ENCODE peak calls at places on chromosomes 13 and 19, in nine cellular contexts. O, V, N, Q, G, R, W, E and T are unnamed samples.

GRCh38 chr13:83881917-83882625 is at the start of gene SLITRK1:
- DNase-seq in W (no peak), N (peak), Q (peak), O (peak), G (peak), R (no peak), V (no peak), E (peak), T (peak)

GRCh38 chr19:571127-571974 is 1.0 kb upstream of the BSG start:
- DNase-seq in V (peak), G (no peak), W (no peak), E (peak), O (no peak), R (peak), Q (peak), N (no peak), T (no peak)

GRCh38 chr13:21557995-21558394 is 46.0 kb downstream of the MICU2 start:
- DNase-seq in E (peak), N (no peak), O (no peak), Q (peak), V (no peak), G (no peak), R (no peak), W (no peak), T (no peak)

GRCh38 chr13:63680704-63681103 is 2265.1 kb upstream of the PCDH20 start:
- DNase-seq in Q (no peak), R (no peak), E (no peak), G (no peak), V (no peak), O (no peak), W (no peak), N (no peak), T (no peak)

GRCh38 chr19:41334793-41335192 is 18.9 kb downstream of the TGFB1 start:
- DNase-seq in R (no peak), V (no peak), O (no peak), Q (no peak), N (no peak), W (no peak), G (no peak), E (no peak), T (no peak)

GRCh38 chr13:78881746-78882145 is 222.8 kb upstream of the OBI1 start:
- DNase-seq in E (no peak), V (no peak), O (no peak), R (no peak), G (no peak), N (no peak), Q (no peak), W (no peak), T (no peak)

GRCh38 chr19:2636897-2637683 is 65.4 kb downstream of the GNG7 start:
- DNase-seq in G (peak), R (peak), V (peak), O (no peak), W (no peak), Q (peak), E (peak), N (peak), T (no peak)

GRCh38 chr19:39792999-39793546 is 14.4 kb downstream of the LEUTX start:
- DNase-seq in N (peak), O (peak), R (peak), W (peak), E (peak), V (peak), G (peak), Q (peak), T (peak)

GRCh38 chr13:113162783-113163685 is 4.6 kb downstream of the PROZ start:
- DNase-seq in E (no peak), R (no peak), G (no peak), W (no peak), Q (no peak), O (no peak), N (no peak), V (no peak), T (no peak)

GRCh38 chr19:7366701-7367420 is 18.1 kb downstream of the ARHGEF18 start:
- DNase-seq in W (no peak), O (no peak), E (peak), N (no peak), R (no peak), V (no peak), Q (peak), G (no peak), T (no peak)

GRCh38 chr13:43223206-43223605 is 199.8 kb downstream of the DNAJC15 start:
- DNase-seq in E (no peak), V (no peak), W (no peak), O (no peak), R (no peak), G (no peak), Q (no peak), N (no peak), T (no peak)

GRCh38 chr13:33184131-33184485 is 101.4 kb downstream of the STARD13 start:
- DNase-seq in E (no peak), R (no peak), N (no peak), Q (no peak), G (no peak), V (no peak), O (no peak), W (no peak), T (no peak)

GRCh38 chr13:52449323-52450011 is 967 bp downstream of the VPS36 start:
- DNase-seq in Q (no peak), N (no peak), R (no peak), G (no peak), O (no peak), W (no peak), E (peak), V (no peak), T (no peak)

GRCh38 chr19:29547361-29547960 is 21.7 kb downstream of the VSTM2B start:
- DNase-seq in R (no peak), E (no peak), G (peak), V (no peak), N (no peak), O (no peak), Q (no peak), W (no peak), T (no peak)

GRCh38 chr13:75717525-75717924 is 81.4 kb downstream of the LMO7 start:
- DNase-seq in O (no peak), V (no peak), N (no peak), W (no peak), R (no peak), Q (no peak), E (no peak), G (no peak), T (no peak)

GRCh38 chr19:28489126-28489660 is 723.8 kb downstream of the UQCRFS1 start:
- DNase-seq in W (no peak), G (no peak), N (no peak), R (no peak), Q (no peak), E (no peak), O (no peak), V (no peak), T (no peak)

GRCh38 chr13:74129500-74130144 is 4.6 kb downstream of the KLF12 start:
- DNase-seq in G (no peak), E (no peak), R (peak), N (no peak), W (no peak), V (peak), O (no peak), Q (no peak), T (no peak)

GRCh38 chr13:29520671-29521070 is 74.8 kb downstream of the SLC7A1 start:
- DNase-seq in V (no peak), Q (no peak), G (no peak), O (peak), W (no peak), R (no peak), E (no peak), N (no peak), T (peak)

GRCh38 chr19:2494447-2495129 is 18.7 kb downstream of the GADD45B start:
- DNase-seq in O (no peak), E (peak), V (peak), G (peak), R (peak), N (peak), Q (peak), W (peak), T (no peak)

GRCh38 chr13:79725841-79726240 is 244.9 kb downstream of the NDFIP2 start:
- DNase-seq in R (no peak), G (no peak), W (no peak), O (no peak), Q (no peak), N (no peak), E (no peak), V (no peak), T (no peak)

GRCh38 chr19:11530432-11530831 is 1.5 kb upstream of the ECSIT start:
- DNase-seq in Q (peak), V (no peak), N (no peak), O (no peak), W (no peak), G (peak), E (peak), R (peak), T (no peak)

GRCh38 chr19:47848871-47849473 is 10.1 kb upstream of the TPRX2 start:
- DNase-seq in V (no peak), Q (peak), O (no peak), N (no peak), W (no peak), R (peak), E (peak), G (no peak), T (no peak)

GRCh38 chr13:95745752-95746151 is 68.8 kb downstream of the DNAJC3 start:
- DNase-seq in V (no peak), Q (no peak), R (no peak), E (peak), N (no peak), G (no peak), O (no peak), W (no peak), T (no peak)
- TF ChIP-seq CTCF in V (no peak), Q (peak), R (no peak), E (no peak), N (peak), G (no peak), O (no peak), W (no peak), T (no peak)

GRCh38 chr19:51686171-51686570 is 7.0 kb upstream of the SPACA6 start:
- DNase-seq in Q (no peak), O (no peak), N (no peak), G (no peak), E (no peak), V (no peak), W (no peak), R (no peak), T (no peak)

GRCh38 chr19:51680474-51680873 is 12.7 kb upstream of the SPACA6 start:
- DNase-seq in R (no peak), V (no peak), G (no peak), W (no peak), O (no peak), Q (no peak), E (no peak), N (no peak), T (no peak)

GRCh38 chr19:51676566-51677083 is 16.5 kb upstream of the SPACA6 start:
- DNase-seq in R (no peak), G (no peak), W (no peak), O (no peak), E (no peak), Q (no peak), V (no peak), N (no peak), T (no peak)

GRCh38 chr19:51681286-51681956 is 11.7 kb upstream of the SPACA6 start:
- DNase-seq in R (no peak), Q (no peak), V (no peak), E (no peak), W (no peak), G (no peak), O (no peak), N (no peak), T (no peak)
- TF ChIP-seq CTCF in R (no peak), Q (no peak), V (no peak), E (no peak), W (no peak), G (no peak), O (no peak), N (no peak), T (no peak)

GRCh38 chr19:16441661-16442071 is 30.1 kb downstream of the EPS15L1 start:
- DNase-seq in N (peak), R (no peak), E (peak), G (no peak), O (no peak), Q (peak), W (no peak), V (no peak), T (no peak)
- TF ChIP-seq CTCF in N (peak), R (no peak), E (peak), G (peak), O (peak), Q (peak), W (no peak), V (no peak), T (peak)

GRCh38 chr13:34257980-34258379 is 440.0 kb downstream of the RFC3 start:
- DNase-seq in O (no peak), V (no peak), Q (no peak), G (no peak), E (peak), N (no peak), R (no peak), W (no peak), T (no peak)
- TF ChIP-seq CTCF in O (no peak), V (no peak), Q (no peak), G (no peak), E (no peak), N (no peak), R (no peak), W (no peak), T (no peak)